ENCODE peak calls at places on chromosomes 3 and 15, in six cellular contexts. W is AG09309, N is posterior cingulate gyrus, P is SW 1271, H is colonic mucosa, L is astrocyte of the spinal cord. S is an unnamed sample.

GRCh38 chr15:82808634-82809041 is 790 bp upstream of the WHAMM start:
- DNase-seq in W (no peak), N (no peak), P (no peak), H (peak), L (no peak), S (no peak)

GRCh38 chr15:47331796-47332480 is 385.4 kb upstream of the SEMA6D start:
- DNase-seq in W (no peak), N (no peak), P (no peak), H (no peak), L (peak), S (no peak)

GRCh38 chr3:14902719-14903118 is 44.7 kb upstream of the NR2C2 start:
- DNase-seq in W (no peak), N (no peak), P (no peak), H (peak), L (no peak), S (no peak)

GRCh38 chr3:136195258-136196063 is 674 bp downstream of the MSL2 start:
- DNase-seq in W (no peak), N (peak), P (peak), H (peak), L (peak), S (peak)

GRCh38 chr15:33840615-33841014 is 127.7 kb upstream of the CHRM5 start:
- DNase-seq in W (no peak), N (no peak), P (no peak), H (no peak), L (no peak), S (no peak)

GRCh38 chr15:69719527-69719926 is 266.9 kb downstream of the RPLP1 start:
- DNase-seq in W (no peak), N (no peak), P (no peak), H (peak), L (no peak), S (no peak)

GRCh38 chr15:90869601-90870353 is 1.4 kb downstream of the FURIN start:
- DNase-seq in W (no peak), N (no peak), P (peak), H (peak), L (peak), S (no peak)

GRCh38 chr3:132325103-132325606 is 7.9 kb downstream of the ACP3 start:
- DNase-seq in W (no peak), N (no peak), P (no peak), H (no peak), L (no peak), S (no peak)

GRCh38 chr3:197407526-197407925 is 109.1 kb upstream of the DLG1 start:
- DNase-seq in W (no peak), N (no peak), P (no peak), H (no peak), L (no peak), S (no peak)

GRCh38 chr3:32132706-32133105 is 26.3 kb downstream of the GPD1L start:
- DNase-seq in W (no peak), N (no peak), P (no peak), H (no peak), L (no peak), S (no peak)

GRCh38 chr3:54374214-54374855 is 252.0 kb downstream of the CACNA2D3 start:
- DNase-seq in W (no peak), N (no peak), P (no peak), H (peak), L (no peak), S (no peak)

GRCh38 chr3:67808906-67809305 is 154.5 kb upstream of the SUCLG2 start:
- DNase-seq in W (no peak), N (no peak), P (no peak), H (no peak), L (no peak), S (no peak)

GRCh38 chr3:162134571-162134970 is 638.0 kb downstream of the OTOL1 start:
- DNase-seq in W (no peak), N (no peak), P (no peak), H (no peak), L (no peak), S (no peak)

GRCh38 chr15:63490345-63491034 is 13.9 kb upstream of the USP3 start:
- DNase-seq in W (no peak), N (no peak), P (no peak), H (no peak), L (no peak), S (no peak)

S was measured in anterior cingulate cortex.